ENCODE peak calls at places on chromosome 20, in eight cellular contexts. S, W, P, F, Y, Q, N and B are unnamed samples.

GRCh38 chr20:38685853-38686473 is 38.3 kb upstream of the SLC32A1 start:
- DNase-seq in F (no peak), N (peak; percentile 60), S (peak; percentile 84), P (peak; percentile 68), W (peak; percentile 78), Y (no peak), Q (peak; percentile 33), B (peak; percentile 57)

GRCh38 chr20:32522775-32523612 is 62.1 kb downstream of the NOL4L start:
- DNase-seq in W (no peak), S (no peak), Q (no peak), Y (no peak), N (no peak), P (no peak), F (peak; percentile 31), B (peak; percentile 43)

GRCh38 chr20:37179671-37180524 is 550 bp upstream of the MROH8 start:
- DNase-seq in F (no peak), Y (no peak), P (peak; percentile 88), N (no peak), W (peak; percentile 23), S (no peak), Q (peak; percentile 44), B (peak; percentile 84)

GRCh38 chr20:33412484-33412838 is 11.1 kb upstream of the CDK5RAP1 start:
- DNase-seq in S (no peak), Q (no peak), Y (no peak), N (no peak), P (no peak), W (no peak), F (no peak), B (no peak)

GRCh38 chr20:23205656-23206055 is 119.5 kb upstream of the CD93 start:
- DNase-seq in Y (no peak), P (peak; percentile 51), Q (no peak), W (peak; percentile 84), N (no peak), F (no peak), S (peak; percentile 72), B (peak; percentile 74)

GRCh38 chr20:13158339-13158738 is 62.7 kb upstream of the ISM1 start:
- DNase-seq in W (no peak), S (no peak), Q (no peak), F (no peak), P (no peak), Y (no peak), N (no peak), B (no peak)

GRCh38 chr20:1946762-1947534 is 46.9 kb downstream of the PDYN start:
- DNase-seq in W (peak; percentile 64), F (no peak), P (no peak), Y (no peak), N (no peak), S (peak; percentile 96), Q (no peak), B (no peak)

GRCh38 chr20:309306-309840 is 12.0 kb downstream of the ZCCHC3 start:
- DNase-seq in P (no peak), W (peak; percentile 45), N (no peak), F (peak; percentile 34), Y (no peak), S (no peak), Q (no peak), B (peak; percentile 57)

GRCh38 chr20:50540620-50541605 is 30.7 kb downstream of the PTPN1 start:
- DNase-seq in N (no peak), Y (peak; percentile 91), S (no peak), W (peak; percentile 43), F (no peak), P (peak; percentile 78), Q (no peak), B (peak; percentile 71)

GRCh38 chr20:50508171-50508761 is 1.9 kb upstream of the PTPN1 start:
- DNase-seq in Q (no peak), N (no peak), W (no peak), P (no peak), S (peak; percentile 28), Y (no peak), F (no peak), B (no peak)

GRCh38 chr20:58146081-58146734 is 82.2 kb downstream of the ANKRD60 start:
- DNase-seq in S (no peak), Y (no peak), F (no peak), Q (no peak), W (no peak), P (no peak), N (no peak), B (no peak)

GRCh38 chr20:51172558-51173428 is 149.9 kb upstream of the KCNG1 start:
- DNase-seq in P (no peak), W (no peak), Y (peak; percentile 41), Q (no peak), F (no peak), N (no peak), S (no peak), B (no peak)

GRCh38 chr20:32908334-32909292 is 49.9 kb downstream of the EFCAB8 start:
- DNase-seq in S (no peak), Y (no peak), P (no peak), N (no peak), Q (no peak), W (no peak), F (no peak), B (no peak)

GRCh38 chr20:37096415-37097039 is 730 bp upstream of the RBL1 start:
- DNase-seq in Q (peak; percentile 69), F (no peak), P (no peak), Y (no peak), W (no peak), N (peak; percentile 9), S (peak; percentile 7), B (no peak)

GRCh38 chr20:12012241-12013222 is 94.8 kb downstream of the BTBD3 start:
- DNase-seq in Y (peak; percentile 31), S (peak; percentile 58), F (peak; percentile 54), Q (peak; percentile 47), W (peak; percentile 55), P (peak; percentile 89), N (peak; percentile 81), B (peak; percentile 29)
- TF ChIP-seq EZH2phosphoT487 in Y (no peak), S (no peak), F (no peak), Q (no peak), W (no peak), P (no peak), N (no peak), B (no peak)

GRCh38 chr20:53927990-53928389 is 142.4 kb downstream of the BCAS1 start:
- DNase-seq in F (no peak), N (no peak), S (no peak), W (no peak), Q (no peak), Y (no peak), P (no peak), B (no peak)

GRCh38 chr20:53922901-53923314 is 147.5 kb downstream of the BCAS1 start:
- DNase-seq in W (no peak), Q (peak; percentile 89), N (no peak), S (no peak), F (no peak), Y (no peak), P (no peak), B (peak; percentile 64)

GRCh38 chr20:53923745-53924369 is 146.5 kb downstream of the BCAS1 start:
- DNase-seq in F (no peak), W (no peak), Q (peak; percentile 47), P (no peak), S (no peak), Y (no peak), N (no peak), B (no peak)

GRCh38 chr20:53926428-53927028 is 143.9 kb downstream of the BCAS1 start:
- DNase-seq in Q (peak; percentile 95), S (no peak), N (no peak), F (no peak), W (peak; percentile 78), P (peak; percentile 100), Y (no peak), B (peak; percentile 99)

DNA sequence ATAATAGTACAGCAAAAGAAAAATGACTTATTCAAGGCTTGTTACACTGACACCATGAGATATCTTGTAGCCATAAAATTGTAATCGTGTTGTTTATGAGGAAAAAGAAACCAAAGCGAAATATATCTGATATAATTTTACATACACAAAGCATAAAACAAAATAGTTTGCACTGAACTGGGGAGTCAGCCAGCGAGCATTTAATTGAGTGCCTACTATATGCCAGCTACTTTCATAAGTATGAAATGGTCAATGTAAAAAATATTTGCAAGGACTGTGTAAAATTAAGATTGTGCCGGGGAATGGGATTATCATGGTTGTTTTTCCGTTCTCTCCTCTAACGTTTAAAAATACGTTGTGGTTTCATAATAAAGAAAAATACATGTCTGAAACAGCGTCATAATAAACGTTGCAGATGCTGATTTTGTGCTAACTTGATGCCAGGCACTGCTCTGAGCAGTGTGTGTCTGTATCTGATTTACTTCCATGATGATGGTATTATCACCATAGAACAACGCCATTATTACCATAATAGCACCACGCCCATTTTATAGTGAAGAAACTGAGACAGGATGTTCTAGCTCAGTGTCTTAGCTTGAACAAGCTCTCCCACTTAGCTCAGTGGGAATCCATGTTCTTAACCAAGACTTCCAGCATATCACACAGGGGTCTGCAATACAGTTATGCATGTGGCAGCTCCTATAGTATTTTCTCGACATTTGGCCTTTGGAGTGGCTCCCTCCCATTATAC is 144.6 kb downstream of the BCAS1 start:
- DNase-seq in Q (peak; percentile 78), Y (no peak), P (no peak), N (no peak), W (no peak), S (no peak), F (no peak), B (no peak)
- H3K4me1 ChIP-seq in Q (peaks cover 95% of the 10 kb centered on the region), Y (peaks cover 15% of the 10 kb centered on the region), P (peaks cover 39% of the 10 kb centered on the region), N (peaks cover 28% of the 10 kb centered on the region), W (peaks cover 4% of the 10 kb centered on the region), S (peaks cover 9% of the 10 kb centered on the region), F (peaks cover 7% of the 10 kb centered on the region), B (peaks cover 32% of the 10 kb centered on the region)

DNA sequence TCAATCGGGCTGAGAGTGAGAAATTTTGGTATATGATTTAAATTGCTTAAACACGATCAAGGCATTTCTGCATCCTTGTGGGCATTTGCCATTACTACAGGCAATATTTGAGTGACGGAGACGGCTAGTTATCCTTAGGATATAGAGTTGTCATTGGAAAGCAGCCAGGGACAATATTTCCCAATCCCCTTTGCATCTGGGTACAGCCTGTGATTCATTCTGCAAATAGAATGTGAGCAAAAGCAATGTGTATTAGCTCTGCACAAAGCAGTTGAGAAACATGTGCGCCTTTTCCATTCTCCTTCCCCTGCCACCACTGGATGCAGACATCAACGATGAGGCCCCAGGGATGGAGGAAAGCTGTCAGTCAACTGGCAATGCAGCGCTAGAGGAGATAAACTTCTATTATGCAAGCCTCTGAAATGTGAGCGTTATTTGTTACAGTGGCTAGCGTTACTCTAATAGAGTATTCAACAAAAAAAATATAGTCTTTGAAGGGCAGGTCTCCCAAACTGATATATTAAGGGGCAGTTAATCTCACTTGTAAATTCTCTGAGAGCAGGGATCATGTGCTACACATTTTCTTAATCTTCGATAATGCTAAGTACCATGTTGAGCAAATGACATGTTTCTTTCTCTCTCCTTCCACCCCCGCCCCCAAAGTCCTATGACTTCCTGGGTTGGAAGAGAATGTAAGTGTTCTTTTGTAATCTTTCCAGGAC is 37.1 kb upstream of the NCOA3 start:
- DNase-seq in Q (no peak), F (peak; percentile 22), Y (peak; percentile 36), P (peak; percentile 100), N (no peak), W (peak; percentile 93), S (no peak), B (peak; percentile 96)
- H2AFZ ChIP-seq in Q (no peak overlapping the region), F (no peak overlapping the region), Y (no peak overlapping the region), P (peak overlapping the region; percentile 54), N (no peak overlapping the region), W (no peak overlapping the region), S (no peak overlapping the region), B (peak overlapping the region; percentile 14)

DNA sequence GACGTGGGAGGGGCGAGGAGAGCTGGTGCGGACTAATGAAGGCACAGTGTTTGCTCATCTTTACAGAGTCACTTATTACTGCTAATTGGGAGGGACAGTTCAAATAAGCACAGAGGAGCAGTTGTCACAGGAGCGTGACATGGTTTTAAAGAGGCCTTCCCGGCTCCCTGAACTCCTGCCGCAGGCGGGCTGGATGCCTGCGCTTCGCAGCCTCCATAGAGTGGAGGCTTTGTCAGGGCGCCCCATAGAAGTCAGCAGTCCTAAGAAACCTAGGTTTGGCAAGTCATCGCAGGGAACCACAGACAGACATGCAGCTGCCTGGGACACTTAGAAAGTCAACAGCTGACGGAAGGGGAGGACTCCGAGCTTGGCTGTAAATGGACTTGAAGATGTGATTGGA is 149.6 kb downstream of the LINC00237 start:
- DNase-seq in F (no peak), S (peak; percentile 40), Y (no peak), N (no peak), Q (no peak), P (no peak), W (no peak), B (no peak)
- TF ChIP-seq EZH2phosphoT487 in F (no peak), S (no peak), Y (no peak), N (no peak), Q (no peak), P (no peak), W (no peak), B (no peak)